ENCODE peak calls at places on chromosome 17, in nine cellular contexts. V, D, S, I, E, O, H, R and C are unnamed samples.

GRCh38 chr17:58507123-58507634 is 7.3 kb downstream of the MTMR4 start:
- DNase-seq in S (no peak), O (no peak), V (no peak), R (peak), H (peak), D (no peak), E (peak), I (no peak), C (no peak)

GRCh38 chr17:57579245-57579644 is 165.9 kb downstream of the CCDC182 start:
- DNase-seq in S (no peak), E (no peak), H (no peak), R (no peak), I (no peak), D (no peak), O (no peak), V (peak), C (no peak)

GRCh38 chr17:17724991-17725852 is 44.0 kb downstream of the RAI1 start:
- DNase-seq in E (no peak), I (peak), R (no peak), V (peak), O (no peak), S (peak), D (no peak), H (peak), C (no peak)

GRCh38 chr17:40415390-40415789 is 2.3 kb downstream of the TOP2A start:
- DNase-seq in R (peak), H (peak), E (peak), D (peak), S (no peak), V (no peak), I (no peak), O (peak), C (no peak)

GRCh38 chr17:66228887-66229782 is at the start of gene APOH:
- DNase-seq in E (no peak), S (no peak), V (no peak), D (no peak), R (no peak), I (no peak), O (no peak), H (no peak), C (no peak)

GRCh38 chr17:83145831-83146230 is 66.4 kb downstream of the METRNL start:
- DNase-seq in H (no peak), I (no peak), S (no peak), R (no peak), O (no peak), V (no peak), D (no peak), E (no peak), C (no peak)

GRCh38 chr17:57874434-57875108 is 24.7 kb upstream of the MRPS23 start:
- DNase-seq in I (peak), D (peak), O (no peak), S (no peak), E (peak), H (peak), R (peak), V (peak), C (peak)

GRCh38 chr17:17784599-17785264 is 52.1 kb downstream of the SREBF1 start:
- DNase-seq in H (no peak), S (no peak), O (peak), V (peak), R (no peak), D (no peak), E (no peak), I (no peak), C (no peak)

GRCh38 chr17:64006361-64007088 is 8.4 kb downstream of the PRR29 start:
- DNase-seq in R (no peak), V (peak), O (no peak), H (no peak), E (no peak), D (no peak), S (peak), I (peak), C (no peak)

GRCh38 chr17:2415081-2415480 is 14.2 kb upstream of the MNT start:
- DNase-seq in E (no peak), S (no peak), O (no peak), R (no peak), H (no peak), I (no peak), V (no peak), D (no peak), C (no peak)

GRCh38 chr17:74864866-74865395 is 5.2 kb upstream of the GRIN2C start:
- DNase-seq in E (peak), R (peak), O (peak), D (peak), H (peak), S (peak), V (peak), I (peak), C (peak)

GRCh38 chr17:74444406-74444805 is 12.5 kb downstream of the GPRC5C start:
- DNase-seq in E (no peak), V (no peak), H (peak), D (no peak), S (no peak), R (peak), I (no peak), O (no peak), C (no peak)

GRCh38 chr17:14312522-14312921 is 11.6 kb downstream of the HS3ST3B1 start:
- DNase-seq in D (no peak), O (no peak), E (no peak), S (no peak), H (no peak), I (no peak), R (no peak), V (no peak), C (no peak)

GRCh38 chr17:80968602-80969029 is 23.0 kb upstream of the CHMP6 start:
- DNase-seq in D (peak), R (no peak), H (peak), V (no peak), E (peak), I (no peak), O (no peak), S (no peak), C (no peak)

GRCh38 chr17:8651013-8651412 is 20.5 kb upstream of the MYH10 start:
- DNase-seq in E (no peak), H (no peak), R (no peak), D (no peak), S (no peak), O (no peak), V (no peak), I (no peak), C (no peak)
- TF ChIP-seq CTCF in E (no peak), H (no peak), R (no peak), D (no peak), S (peak), O (no peak), V (peak), I (peak), C (no peak)

DNA sequence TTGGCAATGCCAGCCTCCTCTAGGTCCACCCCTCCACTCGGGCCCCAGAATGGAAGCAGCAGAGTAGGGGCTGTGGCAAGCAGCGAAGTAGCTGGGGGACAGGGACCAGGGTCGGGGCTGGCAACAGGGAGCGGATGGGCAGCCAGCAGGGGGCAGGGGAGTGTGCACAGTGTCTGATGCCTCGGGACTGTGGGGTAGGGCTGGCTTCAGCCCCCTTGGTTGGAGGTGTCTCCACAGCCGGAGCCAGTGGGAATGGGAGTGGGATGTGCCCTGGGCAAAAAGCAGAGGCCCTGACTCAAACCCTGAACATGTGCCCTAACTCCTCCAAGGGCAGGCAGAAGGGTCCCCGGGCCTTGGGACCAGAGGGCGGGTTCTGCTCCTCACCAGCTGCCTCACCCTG is 18.5 kb upstream of the ARHGAP27 start:
- DNase-seq in H (no peak), O (no peak), S (no peak), E (no peak), V (peak), R (no peak), I (no peak), D (no peak), C (no peak)
- TF ChIP-seq CTCF in H (peak), O (peak), S (no peak), E (no peak), V (peak), R (no peak), I (no peak), D (no peak), C (no peak)

GRCh38 chr17:7156342-7156940 is 22.7 kb downstream of the ASGR1 start:
- DNase-seq in D (no peak), H (no peak), V (peak), I (no peak), S (no peak), O (no peak), R (no peak), E (no peak), C (no peak)
- TF ChIP-seq CTCF in D (no peak), H (no peak), V (no peak), I (no peak), S (no peak), O (no peak), R (no peak), E (no peak), C (no peak)

DNA sequence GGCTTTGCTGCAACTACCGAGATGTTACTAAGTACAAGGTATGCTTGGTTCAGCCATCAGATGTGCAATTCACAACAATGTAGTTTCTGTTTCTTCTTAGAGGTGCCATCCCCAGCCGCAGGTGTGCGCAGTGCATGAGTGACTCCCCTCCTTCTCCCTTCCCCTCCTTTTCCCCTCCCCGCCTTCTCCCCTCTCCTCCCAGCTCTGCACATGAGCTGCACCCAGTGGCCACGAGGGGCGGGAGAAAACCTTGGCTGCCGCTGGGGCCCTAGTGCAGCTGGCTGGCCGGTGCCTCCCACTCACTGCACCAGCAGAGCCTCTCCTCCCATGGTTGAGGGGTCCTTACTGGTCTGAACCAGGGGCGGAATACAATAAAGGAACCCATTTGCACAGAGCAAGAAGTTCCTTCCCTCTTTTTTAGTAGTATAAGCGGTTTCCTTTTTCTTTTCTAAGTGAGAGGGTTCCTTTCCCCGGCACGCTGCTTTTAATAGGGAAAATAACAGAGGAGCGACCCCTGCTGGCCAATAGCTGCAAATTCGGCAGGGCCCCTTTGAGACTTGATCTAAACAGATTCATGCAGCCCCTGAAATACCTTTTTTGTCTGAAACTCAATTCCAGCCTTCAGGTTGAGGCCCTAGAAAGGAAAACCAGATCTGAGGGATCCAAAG is 7.8 kb upstream of the CCL15 start:
- DNase-seq in R (peak), I (no peak), H (peak), D (no peak), S (no peak), V (peak), E (no peak), O (peak), C (no peak)
- TF ChIP-seq CTCF in R (peak), I (peak), H (peak), D (peak), S (peak), V (peak), E (peak), O (peak), C (no peak)

DNA sequence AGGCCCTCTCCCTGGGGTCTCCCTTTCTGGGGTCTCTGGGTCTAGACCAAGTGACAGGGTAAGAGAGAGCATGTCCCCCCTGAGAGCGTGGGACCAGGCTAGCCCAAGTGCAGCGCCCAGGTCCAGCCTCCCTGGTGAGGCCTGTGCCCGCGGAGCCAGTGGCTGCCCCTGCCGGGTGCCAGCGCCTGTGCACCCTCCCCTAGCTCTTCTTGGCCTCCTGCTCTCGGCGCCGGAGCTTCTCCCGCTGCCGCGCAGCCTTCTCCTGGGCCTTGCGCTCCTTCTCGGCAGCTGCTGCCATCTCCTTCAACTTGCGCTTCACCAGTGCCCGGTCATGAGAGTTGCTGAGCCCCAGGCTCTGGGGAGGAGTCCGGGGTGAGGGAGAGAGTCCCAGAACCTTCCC is 17.3 kb downstream of the SAMD14 start:
- DNase-seq in H (no peak), S (no peak), R (no peak), V (no peak), E (no peak), O (no peak), D (no peak), I (no peak), C (no peak)
- TF ChIP-seq CTCF in H (no peak), S (no peak), R (no peak), V (no peak), E (no peak), O (no peak), D (no peak), I (no peak), C (no peak)

DNA sequence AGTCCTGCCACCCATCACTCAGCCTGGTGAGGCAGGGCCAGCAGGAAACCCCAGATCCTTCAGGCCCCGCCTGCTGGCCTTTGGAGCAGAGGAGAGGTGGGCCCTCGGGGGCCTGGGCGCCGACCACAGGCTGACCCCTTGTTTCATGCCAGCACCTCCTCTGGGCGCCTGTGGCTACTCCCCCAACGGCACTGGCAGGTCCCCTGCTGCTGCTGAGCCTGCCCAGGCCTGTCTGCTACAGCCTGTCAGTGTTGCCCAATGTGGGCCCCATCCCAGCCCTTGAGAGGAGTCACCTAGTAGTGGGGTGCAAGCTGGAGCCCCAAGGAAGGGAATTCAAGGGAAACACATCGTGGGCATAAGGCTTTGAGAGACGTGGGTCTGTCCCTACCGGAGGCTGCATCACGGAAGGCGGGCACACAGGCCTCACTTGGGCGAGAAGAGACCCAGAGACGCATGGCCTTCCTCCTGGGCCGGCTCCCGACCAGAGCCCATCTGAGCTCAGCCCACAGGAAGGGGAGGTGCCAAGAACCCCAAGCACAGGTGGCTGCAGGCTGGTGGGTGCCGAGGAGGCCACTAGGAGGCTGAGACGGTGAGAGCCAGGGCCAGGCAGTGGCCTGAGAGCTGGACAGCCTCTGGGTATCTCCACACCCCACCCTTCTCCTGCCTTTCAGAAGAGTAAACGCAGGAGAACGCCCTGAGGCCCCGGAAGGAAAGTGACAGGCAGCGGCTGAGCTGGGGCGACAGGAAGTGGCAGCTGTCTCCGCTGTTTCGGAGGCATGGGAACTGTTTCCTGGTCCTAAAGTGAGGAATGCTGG is 8.1 kb upstream of the FASN start:
- DNase-seq in O (peak), S (peak), H (peak), E (peak), D (peak), R (peak), I (peak), V (peak), C (no peak)
- TF ChIP-seq CTCF in O (peak), S (peak), H (peak), E (peak), D (peak), R (peak), I (peak), V (peak), C (no peak)

GRCh38 chr17:71402007-71402406 is 718.8 kb upstream of the SOX9 start:
- DNase-seq in R (no peak), E (no peak), S (no peak), V (no peak), H (no peak), I (no peak), O (peak), D (no peak), C (no peak)

GRCh38 chr17:71398706-71399620 is 721.9 kb upstream of the SOX9 start:
- DNase-seq in D (peak), I (no peak), S (no peak), O (no peak), H (no peak), E (peak), V (peak), R (no peak), C (no peak)

GRCh38 chr17:71396711-71397110 is 724.1 kb upstream of the SOX9 start:
- DNase-seq in O (no peak), V (no peak), E (no peak), H (no peak), D (no peak), I (no peak), R (no peak), S (no peak), C (no peak)

GRCh38 chr17:71402661-71403141 is 718.1 kb upstream of the SOX9 start:
- DNase-seq in S (no peak), O (peak), D (no peak), R (peak), H (no peak), I (no peak), E (no peak), V (no peak), C (no peak)

GRCh38 chr17:71399649-71400048 is 721.2 kb upstream of the SOX9 start:
- DNase-seq in O (no peak), H (no peak), V (no peak), D (no peak), R (no peak), S (no peak), E (no peak), I (no peak), C (no peak)
- TF ChIP-seq CTCF in O (no peak), H (no peak), V (no peak), D (no peak), R (no peak), S (no peak), E (no peak), I (no peak), C (no peak)

DNA sequence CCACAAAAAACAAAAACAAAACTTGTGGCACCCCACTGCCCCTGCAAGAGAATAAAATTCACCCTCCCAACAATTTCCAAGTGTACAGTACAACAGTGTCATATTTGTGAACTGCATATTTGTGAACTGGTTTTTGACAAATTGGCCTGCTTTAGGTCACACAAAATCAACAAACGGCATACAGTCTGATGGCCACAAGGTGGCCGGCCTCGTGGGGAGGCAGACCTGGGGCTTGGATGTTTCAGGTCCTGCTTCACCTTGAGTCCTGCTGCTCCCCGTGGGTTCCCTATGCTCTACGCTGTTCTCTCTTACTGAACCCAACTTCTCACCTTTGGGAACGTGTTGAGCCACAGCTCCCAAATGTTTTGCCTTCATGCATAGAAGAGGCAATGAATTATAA is 102.2 kb downstream of the CDK5R1 start:
- DNase-seq in I (no peak), V (peak), H (no peak), O (peak), S (no peak), D (no peak), R (no peak), E (no peak), C (no peak)
- TF ChIP-seq CTCF in I (no peak), V (peak), H (peak), O (peak), S (no peak), D (no peak), R (no peak), E (no peak), C (no peak)